ENCODE peak calls at places on chromosomes 16 and 17, in ten cellular contexts. H, X, U, E, O, D, K, L, N and C are unnamed samples.

GRCh38 chr16:72921106-72921505 is 126.8 kb downstream of the ZFHX3 start:
- ATAC-seq in D (peak; percentile 11), O (no peak), U (no peak), E (no peak), K (no peak), X (peak; percentile 54), H (no peak), N (no peak), L (peak; percentile 72), C (no peak)

GRCh38 chr17:42153919-42154491 is 784 bp downstream of the RAB5C start:
- ATAC-seq in N (no peak), H (no peak), L (no peak), X (no peak), U (no peak), E (no peak), O (no peak), K (peak; percentile 10), D (peak; percentile 19), C (no peak)

GRCh38 chr17:82126479-82127314 is 28.7 kb upstream of the FASN start:
- ATAC-seq in H (peak; percentile 79), N (no peak), O (no peak), X (peak; percentile 31), L (peak; percentile 28), K (peak; percentile 10), U (no peak), E (no peak), D (peak; percentile 19), C (no peak)

GRCh38 chr16:1533443-1533951 is at the start of gene TMEM204:
- ATAC-seq in E (peak; percentile 64), D (peak; percentile 39), X (peak; percentile 55), U (no peak), O (peak; percentile 64), H (peak; percentile 35), N (no peak), K (no peak), L (peak; percentile 46), C (peak; percentile 66)

GRCh38 chr16:3065069-3065741 is at the start of gene IL32:
- ATAC-seq in K (peak; percentile 63), D (peak; percentile 84), O (peak; percentile 70), U (peak; percentile 40), H (peak; percentile 43), E (peak; percentile 82), N (peak; percentile 71), L (peak; percentile 75), X (peak; percentile 78), C (peak; percentile 91)

GRCh38 chr16:89152831-89153700 is 18.5 kb upstream of the CDH15 start:
- ATAC-seq in U (peak; percentile 16), O (peak; percentile 6), X (no peak), K (peak; percentile 49), L (peak; percentile 2), E (no peak), H (no peak), D (no peak), N (peak; percentile 4), C (no peak)

GRCh38 chr17:1800240-1800639 is 29.5 kb downstream of the SMYD4 start:
- ATAC-seq in N (no peak), X (no peak), H (no peak), O (peak; percentile 80), L (no peak), U (no peak), E (no peak), K (no peak), D (no peak), C (no peak)

GRCh38 chr16:456891-457483 is 31.5 kb downstream of the RAB11FIP3 start:
- ATAC-seq in N (peak; percentile 25), U (peak; percentile 18), L (peak; percentile 24), E (peak; percentile 82), H (no peak), D (peak; percentile 46), O (no peak), X (no peak), K (peak; percentile 36), C (peak; percentile 32)

GRCh38 chr16:88983771-88984687 is 7.0 kb upstream of the CBFA2T3 start:
- ATAC-seq in H (no peak), L (no peak), E (no peak), U (no peak), O (no peak), K (no peak), D (no peak), N (no peak), X (no peak), C (no peak)

GRCh38 chr17:15431201-15431600 is 36.2 kb downstream of the CDRT4 start:
- ATAC-seq in X (peak; percentile 19), D (no peak), H (no peak), N (no peak), O (peak; percentile 34), E (no peak), U (no peak), K (no peak), L (peak; percentile 18), C (peak; percentile 34)

GRCh38 chr17:28468781-28469180 is 4.7 kb upstream of the SLC13A2 start:
- ATAC-seq in K (no peak), O (no peak), E (no peak), N (no peak), X (no peak), D (no peak), H (no peak), U (peak; percentile 65), L (no peak), C (no peak)

GRCh38 chr17:75316253-75316652 is 27.0 kb upstream of the SLC25A19 start:
- ATAC-seq in N (peak; percentile 9), O (no peak), U (peak; percentile 17), K (no peak), D (no peak), H (peak; percentile 36), E (no peak), L (no peak), X (peak; percentile 4), C (no peak)

GRCh38 chr16:55249361-55249760 is 74.6 kb upstream of the IRX6 start:
- ATAC-seq in L (no peak), X (no peak), N (no peak), E (no peak), K (no peak), U (no peak), D (no peak), H (no peak), O (no peak), C (no peak)

GRCh38 chr17:38672788-38673713 is 1.7 kb downstream of the EPOP start:
- ATAC-seq in E (no peak), L (no peak), D (no peak), K (peak; percentile 7), N (no peak), O (no peak), X (no peak), U (no peak), H (no peak), C (no peak)

GRCh38 chr17:57739402-57740224 is 5.5 kb downstream of the CCDC182 start:
- ATAC-seq in N (peak; percentile 78), D (no peak), H (no peak), K (peak; percentile 80), O (peak; percentile 63), L (peak; percentile 53), U (peak; percentile 82), X (no peak), E (no peak), C (no peak)

GRCh38 chr16:66735891-66736290 is 15.5 kb downstream of the DYNC1LI2 start:
- ATAC-seq in U (peak; percentile 68), L (no peak), N (peak; percentile 58), D (no peak), H (no peak), E (no peak), X (no peak), K (no peak), O (no peak), C (no peak)

DNA sequence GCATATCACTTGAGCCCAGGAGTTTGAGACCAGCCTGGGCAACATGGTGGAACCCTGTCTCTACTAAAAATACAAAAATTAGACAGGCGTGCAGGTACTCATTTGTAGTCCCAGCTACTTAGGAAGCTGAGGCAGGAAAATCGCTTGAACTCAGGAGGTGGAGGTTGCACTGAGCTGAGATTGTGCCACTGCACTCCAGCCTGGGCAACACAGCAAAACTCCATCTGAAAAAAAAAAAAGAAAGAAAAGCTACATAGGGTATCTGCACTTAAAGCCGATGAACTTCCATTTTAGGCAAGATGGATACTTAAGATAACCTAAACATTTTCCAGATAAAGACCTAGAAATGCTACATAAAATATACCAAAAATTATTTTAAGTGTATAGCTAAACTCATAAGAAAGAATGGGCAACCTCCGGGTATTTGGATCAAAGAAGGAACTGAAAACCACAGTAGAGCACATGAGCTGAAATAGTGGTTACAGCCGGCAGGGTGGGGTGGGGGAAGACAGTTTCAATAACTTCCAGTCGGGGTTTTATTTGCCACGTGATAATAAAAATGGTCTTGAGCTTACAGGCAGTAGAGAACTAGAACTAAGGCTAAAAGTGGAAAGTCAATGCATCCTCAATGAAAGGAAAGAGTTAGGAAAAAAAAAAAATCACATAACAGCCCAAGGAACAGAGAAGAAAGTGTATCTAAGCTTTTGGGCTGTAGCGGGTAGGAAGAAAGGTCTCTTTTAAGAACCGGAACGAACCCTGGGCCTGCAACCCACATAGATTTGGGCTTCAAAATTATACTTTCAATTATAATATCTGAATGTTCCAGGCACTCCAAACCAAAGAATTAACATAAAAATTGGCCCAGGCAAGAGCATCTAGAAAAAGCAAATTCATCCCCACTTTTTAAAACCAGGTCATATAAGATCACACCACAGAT is 53.1 kb downstream of the CFDP1 start:
- ATAC-seq in N (no peak), L (peak; percentile 78), K (no peak), H (peak; percentile 83), U (no peak), D (peak; percentile 82), E (no peak), X (peak; percentile 77), O (no peak), C (peak; percentile 17)
- H3K4me1 ChIP-seq in N (peaks cover 66% of the 10 kb centered on the region), L (peaks cover 31% of the 10 kb centered on the region), K (no peaks in the 10 kb centered on the region), H (peaks cover 20% of the 10 kb centered on the region), U (peaks cover 22% of the 10 kb centered on the region), D (peaks cover 20% of the 10 kb centered on the region), E (no peaks in the 10 kb centered on the region), X (peaks cover 44% of the 10 kb centered on the region), O (no peaks in the 10 kb centered on the region), C (no peaks in the 10 kb centered on the region)

GRCh38 chr17:48790607-48791127 is 26.4 kb downstream of the TTLL6 start:
- ATAC-seq in H (no peak), E (no peak), X (no peak), K (peak; percentile 56), O (peak; percentile 29), L (no peak), D (no peak), N (no peak), U (peak; percentile 28), C (no peak)
- H3K4me1 ChIP-seq in H (peaks cover 8% of the 10 kb centered on the region), E (no peaks in the 10 kb centered on the region), X (peaks cover 9% of the 10 kb centered on the region), K (peaks cover 21% of the 10 kb centered on the region), O (no peaks in the 10 kb centered on the region), L (peaks cover 2% of the 10 kb centered on the region), D (peaks cover 3% of the 10 kb centered on the region), N (no peaks in the 10 kb centered on the region), U (peaks cover 25% of the 10 kb centered on the region), C (no peaks in the 10 kb centered on the region)

DNA sequence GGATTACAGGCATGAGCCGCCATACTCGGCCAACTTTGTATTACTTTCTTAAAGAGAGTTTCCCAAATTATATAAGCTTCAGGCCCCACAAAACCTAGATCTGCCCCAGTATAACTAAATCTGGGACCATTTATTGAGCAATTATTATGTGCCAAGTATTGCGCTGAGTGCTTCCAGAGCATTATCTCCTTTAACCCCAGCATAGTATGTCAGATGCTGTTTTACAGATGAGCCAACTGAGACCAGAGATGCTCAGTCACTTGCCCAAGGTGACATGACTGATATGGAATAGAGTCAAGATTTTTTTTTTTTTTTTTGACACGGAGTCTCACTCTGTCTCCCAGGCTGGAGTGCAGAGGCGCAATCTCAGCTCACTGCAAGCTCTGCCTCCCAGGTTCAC is 1.9 kb upstream of the ERBB2 start:
- ATAC-seq in N (no peak), O (no peak), L (no peak), H (no peak), X (no peak), U (no peak), E (no peak), K (no peak), D (no peak), C (no peak)
- H3K4me1 ChIP-seq in N (peaks cover 5% of the 10 kb centered on the region), O (peaks cover 20% of the 10 kb centered on the region), L (peaks cover 17% of the 10 kb centered on the region), H (peaks cover 13% of the 10 kb centered on the region), X (peaks cover 27% of the 10 kb centered on the region), U (peaks cover 23% of the 10 kb centered on the region), E (no peaks in the 10 kb centered on the region), K (peaks cover 27% of the 10 kb centered on the region), D (peaks cover 22% of the 10 kb centered on the region), C (peaks cover 36% of the 10 kb centered on the region)

GRCh38 chr16:4987250-4987579 is 29.1 kb downstream of the SEC14L5 start:
- ATAC-seq in D (no peak), U (no peak), X (no peak), E (no peak), K (peak; percentile 42), N (no peak), O (no peak), H (no peak), L (no peak), C (no peak)
- H3K4me1 ChIP-seq in D (peaks cover 3% of the 10 kb centered on the region), U (no peaks in the 10 kb centered on the region), X (no peaks in the 10 kb centered on the region), E (no peaks in the 10 kb centered on the region), K (no peaks in the 10 kb centered on the region), N (no peaks in the 10 kb centered on the region), O (peaks cover 3% of the 10 kb centered on the region), H (peaks cover 5% of the 10 kb centered on the region), L (no peaks in the 10 kb centered on the region), C (no peaks in the 10 kb centered on the region)